ENCODE peak calls at places on chromosomes 2 and 18, in four cellular contexts. V, K, X and L are unnamed samples.
A peak's percentile ranks its signal among the peaks of the same experiment; 100 is the strongest.

GRCh38 chr2:161102770-161103450 is 57.3 kb upstream of the TANK start:
- DNase-seq in V (no peak), K (peak; percentile 75), X (peak; percentile 19), L (peak; percentile 45)

GRCh38 chr2:222448806-222449205 is 24.5 kb downstream of the SGPP2 start:
- DNase-seq in V (no peak), K (peak; percentile 69), X (no peak), L (peak; percentile 94)

GRCh38 chr2:236623816-236624215 is 54.2 kb downstream of the ACKR3 start:
- DNase-seq in V (no peak), K (no peak), X (no peak), L (no peak)

GRCh38 chr18:70490008-70490933 is 201.4 kb downstream of the SOCS6 start:
- DNase-seq in V (no peak), K (peak; percentile 78), X (peak; percentile 59), L (peak; percentile 52)

GRCh38 chr2:177393381-177393780 is 808 bp downstream of the AGPS start:
- DNase-seq in V (no peak), K (peak; percentile 18), X (peak; percentile 29), L (peak; percentile 22)

GRCh38 chr2:183248866-183249567 is 124.8 kb downstream of the NUP35 start:
- DNase-seq in V (no peak), K (peak; percentile 67), X (peak; percentile 60), L (peak; percentile 27)

GRCh38 chr2:109005686-109006204 is 16.7 kb upstream of the EDAR start:
- DNase-seq in V (no peak), K (no peak), X (peak; percentile 7), L (no peak)

GRCh38 chr2:33451214-33451613 is 25.2 kb upstream of the RASGRP3 start:
- DNase-seq in V (no peak), K (no peak), X (no peak), L (no peak)

GRCh38 chr18:62767321-62767720 is 52.0 kb downstream of the PHLPP1 start:
- DNase-seq in V (no peak), K (peak; percentile 50), X (peak; percentile 82), L (no peak)

GRCh38 chr2:8456149-8457091 is 225.4 kb upstream of the ID2 start:
- DNase-seq in V (no peak), K (no peak), X (no peak), L (no peak)

GRCh38 chr18:55048892-55049291 is 89.6 kb upstream of the CCDC68 start:
- DNase-seq in V (no peak), K (peak; percentile 58), X (peak; percentile 62), L (peak; percentile 5)

GRCh38 chr2:145503511-145503910 is 983.6 kb upstream of the ZEB2 start:
- DNase-seq in V (no peak), K (no peak), X (no peak), L (peak; percentile 13)

DNA sequence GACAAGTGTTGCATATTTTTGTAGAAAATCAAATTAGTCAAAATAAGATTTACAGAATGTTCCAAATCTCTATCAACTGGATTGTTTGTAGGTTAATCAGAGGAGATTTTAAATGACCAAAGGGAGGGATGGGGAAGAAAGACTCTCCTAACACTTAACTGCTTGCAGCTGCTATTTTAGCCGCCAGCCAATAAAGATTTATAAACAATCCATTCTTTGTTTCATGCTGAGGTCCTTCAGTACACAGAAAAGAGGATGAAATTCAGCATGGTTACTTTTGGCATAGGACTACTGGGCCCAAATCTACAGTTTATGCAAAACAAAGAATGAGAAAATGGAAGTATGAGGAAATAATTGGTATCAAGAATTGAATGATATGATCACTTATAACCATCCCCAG is 86.4 kb upstream of the FN1 start:
- DNase-seq in V (no peak), K (no peak), X (no peak), L (no peak)
- H3K4me3 ChIP-seq in V (no peak overlapping the region), K (no peak overlapping the region), X (no peak overlapping the region), L (no peak overlapping the region)

DNA sequence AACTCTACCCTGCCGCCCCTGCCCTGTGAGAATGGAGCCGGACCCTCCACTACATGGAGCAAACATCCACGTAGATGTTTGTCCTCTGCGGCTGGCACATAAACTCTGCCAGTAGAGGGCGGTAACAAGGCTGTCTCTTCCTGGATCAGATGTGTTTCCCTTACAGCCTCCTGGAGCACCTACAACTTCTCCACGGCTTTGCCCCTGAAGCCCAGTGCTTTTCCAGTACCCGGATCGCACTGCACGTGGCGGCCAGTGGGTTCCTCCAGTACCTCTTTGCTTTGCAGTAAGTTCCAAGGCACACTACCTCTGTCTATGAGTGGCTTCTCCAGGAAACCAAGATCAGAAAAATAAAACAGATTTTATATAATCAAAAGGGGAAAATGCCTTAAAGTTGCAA is 651.3 kb downstream of the DCDC2C start:
- DNase-seq in V (no peak), K (no peak), X (no peak), L (no peak)
- TF ChIP-seq CTCF in V (no peak), K (no peak), X (peak; percentile 17), L (no peak)

GRCh38 chr18:46510386-46510785 is 146.6 kb downstream of the LOXHD1 start:
- DNase-seq in V (no peak), K (no peak), X (no peak), L (no peak)
- H3K4me3 ChIP-seq in V (no peak overlapping the region), K (no peak overlapping the region), X (no peak overlapping the region), L (no peak overlapping the region)

DNA sequence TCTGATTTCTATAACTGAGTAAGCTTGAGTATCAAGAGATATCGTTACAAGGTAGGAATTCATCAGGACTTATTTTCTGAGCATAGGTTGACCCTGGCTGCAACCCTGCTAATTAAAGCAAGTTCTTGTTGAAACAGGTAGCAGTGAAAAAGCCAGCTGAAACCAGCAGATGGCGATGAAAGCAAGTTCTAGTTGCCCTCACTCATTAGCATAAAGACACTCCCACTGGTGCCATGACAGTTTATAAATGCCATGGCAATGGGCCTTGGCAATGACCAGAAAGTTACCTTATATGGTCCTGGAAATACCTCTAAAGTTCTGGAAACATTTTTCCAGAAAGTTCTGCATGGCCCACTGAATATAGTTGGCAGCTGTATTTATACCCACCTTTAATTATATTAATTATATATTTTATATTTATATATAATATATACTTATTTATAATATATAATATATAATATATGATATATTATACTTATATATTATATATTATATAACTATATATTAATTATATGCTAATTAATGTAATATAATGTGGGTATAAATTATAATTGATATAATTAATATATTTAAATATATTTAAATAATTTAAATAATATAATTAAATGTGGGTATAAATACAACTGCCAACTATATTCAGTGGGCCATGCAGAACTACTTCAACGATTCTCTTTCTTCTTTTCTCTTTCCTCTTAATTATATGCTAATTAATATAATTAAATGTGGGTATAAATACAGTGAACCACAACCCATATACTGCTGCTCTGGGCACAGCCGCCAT is 188.0 kb downstream of the CDH7 start:
- DNase-seq in V (no peak), K (peak; percentile 25), X (peak; percentile 31), L (no peak)
- TF ChIP-seq CTCF in V (peak; percentile 34), K (peak; percentile 19), X (peak; percentile 44), L (no peak)

GRCh38 chr2:30148850-30149249 is 2.0 kb downstream of the YPEL5 start:
- DNase-seq in V (no peak), K (no peak), X (no peak), L (no peak)

GRCh38 chr2:30149513-30149912 is 2.7 kb downstream of the YPEL5 start:
- DNase-seq in V (no peak), K (no peak), X (no peak), L (peak; percentile 46)

GRCh38 chr2:30147715-30148611 is 1.2 kb downstream of the YPEL5 start:
- DNase-seq in V (peak; percentile 87), K (peak; percentile 62), X (peak; percentile 55), L (peak; percentile 67)

GRCh38 chr2:30150786-30151185 is 4.0 kb downstream of the YPEL5 start:
- DNase-seq in V (no peak), K (no peak), X (no peak), L (no peak)

DNA sequence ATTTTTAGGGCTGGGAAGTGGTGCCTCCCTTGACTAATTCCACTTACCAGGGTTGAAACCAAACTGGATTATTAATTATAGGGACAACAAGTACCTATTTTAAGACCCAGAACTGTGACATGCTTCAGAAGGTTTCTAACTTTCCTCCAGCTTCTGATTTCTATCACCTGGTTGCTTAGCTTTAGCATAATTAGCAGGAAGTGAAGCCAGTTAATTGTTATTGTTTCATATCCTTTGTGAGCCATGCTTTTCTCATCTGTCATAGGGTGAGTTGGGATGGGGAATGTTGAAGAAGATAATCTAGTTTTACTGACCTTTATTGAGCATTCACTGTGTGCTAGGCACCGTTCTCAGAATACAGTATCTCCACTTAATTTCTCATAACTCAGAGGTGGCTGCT is 3.2 kb downstream of the YPEL5 start:
- DNase-seq in V (no peak), K (no peak), X (no peak), L (no peak)
- H3K4me3 ChIP-seq in V (no peak overlapping the region), K (no peak overlapping the region), X (no peak overlapping the region), L (no peak overlapping the region)

GRCh38 chr18:60962629-60963028 is 370.6 kb upstream of the CDH20 start:
- DNase-seq in V (no peak), K (no peak), X (no peak), L (no peak)

GRCh38 chr18:60965856-60966255 is 367.4 kb upstream of the CDH20 start:
- DNase-seq in V (no peak), K (no peak), X (no peak), L (no peak)

GRCh38 chr18:60966876-60967275 is 366.4 kb upstream of the CDH20 start:
- DNase-seq in V (no peak), K (peak; percentile 46), X (peak; percentile 16), L (no peak)
- TF ChIP-seq CTCF in V (no peak), K (no peak), X (no peak), L (no peak)